ENCODE peak calls at places on chromosomes 3 and 15, in five cellular contexts. X, J, A, H and M are unnamed samples.

GRCh38 chr3:196620228-196620627 is 19.3 kb upstream of the NRROS start:
- DNase-seq in X (no peak), J (peak; percentile 77), A (no peak), H (no peak), M (no peak)

GRCh38 chr3:33331414-33331813 is 54.2 kb downstream of the FBXL2 start:
- DNase-seq in X (no peak), J (no peak), A (no peak), H (no peak), M (no peak)

GRCh38 chr3:113746955-113747718 is at the start of gene ATP6V1A:
- DNase-seq in X (peak; percentile 81), J (peak; percentile 73), A (peak; percentile 92), H (no peak), M (peak; percentile 60)

GRCh38 chr15:61106044-61106834 is 122.9 kb downstream of the RORA start:
- DNase-seq in X (no peak), J (no peak), A (no peak), H (no peak), M (no peak)

GRCh38 chr3:126438186-126438585 is 37.5 kb downstream of the ZXDC start:
- DNase-seq in X (no peak), J (no peak), A (no peak), H (no peak), M (no peak)

GRCh38 chr3:108251256-108251655 is 29.0 kb upstream of the IFT57 start:
- DNase-seq in X (no peak), J (no peak), A (no peak), H (no peak), M (no peak)

GRCh38 chr3:89586676-89587075 is 479.3 kb downstream of the EPHA3 start:
- DNase-seq in X (no peak), J (no peak), A (no peak), H (no peak), M (no peak)

GRCh38 chr15:33644319-33644718 is 324.0 kb upstream of the CHRM5 start:
- DNase-seq in X (no peak), J (no peak), A (no peak), H (no peak), M (no peak)

GRCh38 chr15:73586006-73586654 is 47.1 kb downstream of the NPTN start:
- DNase-seq in X (no peak), J (no peak), A (no peak), H (no peak), M (no peak)

GRCh38 chr3:127800508-127800907 is 21.8 kb downstream of the MGLL start:
- DNase-seq in X (no peak), J (no peak), A (no peak), H (no peak), M (no peak)

GRCh38 chr15:77622212-77622941 is 10.3 kb downstream of the LINGO1 start:
- DNase-seq in X (no peak), J (peak; percentile 87), A (no peak), H (no peak), M (no peak)

GRCh38 chr3:58880182-58880581 is 169.6 kb downstream of the CFAP20DC start:
- DNase-seq in X (no peak), J (no peak), A (no peak), H (no peak), M (no peak)

GRCh38 chr3:48275292-48276027 is 34.6 kb downstream of the ZNF589 start:
- DNase-seq in X (no peak), J (no peak), A (no peak), H (no peak), M (no peak)

GRCh38 chr15:86235667-86236066 is 156.0 kb downstream of the AGBL1 start:
- DNase-seq in X (no peak), J (no peak), A (no peak), H (no peak), M (no peak)

GRCh38 chr15:62928996-62929350 is 113.6 kb upstream of the TPM1 start:
- DNase-seq in X (no peak), J (no peak), A (no peak), H (peak; percentile 43), M (peak; percentile 58)

GRCh38 chr3:100797921-100798491 is 88.7 kb downstream of the TFG start:
- DNase-seq in X (no peak), J (no peak), A (no peak), H (no peak), M (no peak)

GRCh38 chr3:72998489-72998888 is 1.9 kb downstream of the PPP4R2 start:
- DNase-seq in X (no peak), J (no peak), A (no peak), H (no peak), M (no peak)

GRCh38 chr3:170057550-170057949 is 19.8 kb downstream of the GPR160 start:
- DNase-seq in X (no peak), J (no peak), A (no peak), H (no peak), M (no peak)

GRCh38 chr3:171328419-171329082 is 131.7 kb downstream of the TNIK start:
- DNase-seq in X (peak; percentile 26), J (peak; percentile 77), A (no peak), H (no peak), M (peak; percentile 33)

GRCh38 chr15:40308844-40309189 is 1.1 kb upstream of the PLCB2 start:
- DNase-seq in X (no peak), J (peak; percentile 71), A (peak; percentile 51), H (no peak), M (no peak)

GRCh38 chr15:67049351-67050044 is 15.9 kb upstream of the SMAD3 start:
- DNase-seq in X (no peak), J (no peak), A (no peak), H (no peak), M (no peak)

GRCh38 chr15:52094811-52095584 is 17.6 kb downstream of the BCL2L10 start:
- DNase-seq in X (no peak), J (no peak), A (no peak), H (no peak), M (no peak)

GRCh38 chr3:157582634-157582968 is 79.4 kb upstream of the VEPH1 start:
- DNase-seq in X (no peak), J (no peak), A (no peak), H (no peak), M (no peak)

GRCh38 chr15:85707519-85708338 is 87.0 kb downstream of the KLHL25 start:
- DNase-seq in X (no peak), J (no peak), A (no peak), H (no peak), M (no peak)

GRCh38 chr3:41464858-41465257 is 265.6 kb downstream of the CTNNB1 start:
- DNase-seq in X (no peak), J (no peak), A (no peak), H (no peak), M (no peak)

GRCh38 chr3:38574411-38575278 is 74.8 kb downstream of the SCN5A start:
- DNase-seq in X (no peak), J (no peak), A (no peak), H (no peak), M (peak; percentile 79)

GRCh38 chr3:54146383-54147239 is 24.3 kb downstream of the CACNA2D3 start:
- DNase-seq in X (peak; percentile 85), J (peak; percentile 16), A (no peak), H (no peak), M (peak; percentile 66)

GRCh38 chr15:29795610-29796009 is 26.7 kb downstream of the TJP1 start:
- DNase-seq in X (no peak), J (no peak), A (no peak), H (no peak), M (no peak)

GRCh38 chr15:29788433-29789034 is 33.7 kb downstream of the TJP1 start:
- DNase-seq in X (no peak), J (no peak), A (no peak), H (no peak), M (no peak)

GRCh38 chr15:29789871-29790270 is 32.4 kb downstream of the TJP1 start:
- DNase-seq in X (no peak), J (peak; percentile 27), A (no peak), H (no peak), M (no peak)

GRCh38 chr15:29790607-29791006 is 31.7 kb downstream of the TJP1 start:
- DNase-seq in X (no peak), J (no peak), A (no peak), H (no peak), M (no peak)

DNA sequence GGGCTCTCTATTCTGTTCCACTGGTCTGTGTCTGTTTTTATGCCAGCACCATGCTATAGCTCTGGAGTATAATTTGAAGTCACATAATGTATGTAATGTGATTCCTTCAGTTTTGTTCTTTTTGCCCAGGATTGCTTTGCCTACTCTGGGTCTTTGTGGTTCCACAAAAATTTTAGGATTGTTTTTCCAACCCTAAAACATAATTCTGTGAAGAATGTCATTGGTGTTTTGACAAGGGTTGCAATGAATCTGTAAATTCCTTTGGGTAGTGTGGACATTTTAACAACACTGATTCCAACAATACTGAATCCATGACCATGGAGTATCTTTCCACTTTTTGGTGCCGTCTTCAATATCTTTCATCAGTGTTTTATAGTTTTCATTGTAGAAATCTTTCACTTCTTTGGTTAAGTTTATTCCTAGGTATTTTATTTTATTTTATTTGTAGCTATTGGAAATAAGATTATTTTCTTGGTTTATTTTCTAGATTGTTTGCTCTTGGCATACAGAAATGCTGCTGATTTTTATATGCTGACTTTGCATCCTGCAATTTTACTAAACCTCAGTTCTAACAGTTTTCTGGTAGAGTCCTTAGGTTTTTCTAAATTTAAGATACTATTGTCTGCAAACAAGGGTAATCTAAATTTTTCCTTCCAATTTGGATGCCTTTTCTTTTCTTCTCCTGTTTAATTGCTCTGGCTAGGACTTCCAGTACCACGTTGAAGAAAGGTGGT is 29.7 kb downstream of the TJP1 start:
- DNase-seq in X (no peak), J (no peak), A (no peak), H (no peak), M (no peak)
- H3K4me1 ChIP-seq in X (no peaks in the 10 kb centered on the region), J (no peaks in the 10 kb centered on the region), A (no peaks in the 10 kb centered on the region), H (no peaks in the 10 kb centered on the region), M (no peaks in the 10 kb centered on the region)

GRCh38 chr3:115285001-115285400 is 137.9 kb upstream of the ZBTB20 start:
- DNase-seq in X (no peak), J (no peak), A (no peak), H (no peak), M (no peak)

GRCh38 chr3:115275897-115276296 is 128.8 kb upstream of the ZBTB20 start:
- DNase-seq in X (no peak), J (no peak), A (no peak), H (no peak), M (no peak)

GRCh38 chr3:115280531-115280930 is 133.4 kb upstream of the ZBTB20 start:
- DNase-seq in X (no peak), J (no peak), A (no peak), H (no peak), M (no peak)

GRCh38 chr3:115281697-115282685 is 134.9 kb upstream of the ZBTB20 start:
- DNase-seq in X (no peak), J (no peak), A (no peak), H (no peak), M (no peak)

GRCh38 chr3:115279939-115280338 is 132.9 kb upstream of the ZBTB20 start:
- DNase-seq in X (no peak), J (no peak), A (no peak), H (no peak), M (no peak)
- H3K4me3 ChIP-seq in X (no peak overlapping the region), J (no peak overlapping the region), A (no peak overlapping the region), H (no peak overlapping the region), M (no peak overlapping the region)

GRCh38 chr3:57112206-57112605 is 51.7 kb downstream of the SPATA12 start:
- DNase-seq in X (peak; percentile 26), J (peak; percentile 34), A (no peak), H (no peak), M (no peak)
- TF ChIP-seq CTCF in X (peak; percentile 45), J (peak; percentile 33), A (no peak), H (peak; percentile 62), M (peak; percentile 44)

DNA sequence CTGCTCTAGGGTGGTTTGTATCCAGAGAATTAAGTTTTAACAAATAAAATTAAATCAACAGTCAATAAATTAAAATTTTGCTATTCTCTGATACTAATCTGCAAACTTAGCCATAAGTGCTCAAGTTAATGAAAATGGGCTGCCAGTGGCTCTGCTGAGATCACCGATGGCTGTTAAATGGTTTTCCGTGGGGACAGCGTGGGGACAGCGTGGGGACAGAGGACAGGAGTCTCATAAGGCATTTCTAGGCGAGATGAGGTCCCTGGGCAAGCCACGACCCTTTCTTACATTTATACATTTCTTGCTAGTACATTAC is 53.0 kb downstream of the SETMAR start:
- DNase-seq in X (no peak), J (no peak), A (no peak), H (no peak), M (peak; percentile 43)
- H3K4me1 ChIP-seq in X (no peaks in the 10 kb centered on the region), J (no peaks in the 10 kb centered on the region), A (no peaks in the 10 kb centered on the region), H (no peaks in the 10 kb centered on the region), M (peaks cover 8% of the 10 kb centered on the region)